ENCODE peak calls at places on chromosomes 7 and 10, in five cellular contexts. M, U, D, X and L are unnamed samples.

GRCh38 chr7:1562611-1563051 is 6.6 kb upstream of the TMEM184A start:
- DNase-seq in M (no peak), U (no peak), D (no peak), X (no peak), L (no peak)

GRCh38 chr10:53843691-53844362 is 957.2 kb downstream of the PCDH15 start:
- DNase-seq in M (no peak), U (no peak), D (peak), X (peak), L (peak)

GRCh38 chr10:92891885-92892705 is 43.8 kb downstream of the EXOC6 start:
- DNase-seq in M (peak), U (peak), D (no peak), X (peak), L (peak)

GRCh38 chr10:3526721-3527120 is 258.3 kb downstream of the KLF6 start:
- DNase-seq in M (no peak), U (no peak), D (no peak), X (peak), L (no peak)

GRCh38 chr10:124145109-124145860 is 51.9 kb upstream of the CHST15 start:
- DNase-seq in M (no peak), U (no peak), D (no peak), X (no peak), L (no peak)

GRCh38 chr7:81527651-81528050 is 242.2 kb downstream of the HGF start:
- DNase-seq in M (no peak), U (no peak), D (peak), X (no peak), L (peak)

GRCh38 chr10:116621476-116621875 is 723 bp downstream of the PNLIPRP2 start:
- DNase-seq in M (no peak), U (no peak), D (no peak), X (no peak), L (no peak)

GRCh38 chr10:96688789-96689188 is 31.5 kb downstream of the PIK3AP1 start:
- DNase-seq in M (no peak), U (no peak), D (no peak), X (no peak), L (no peak)

GRCh38 chr10:31112961-31113360 is 81.3 kb upstream of the ZNF438 start:
- DNase-seq in M (no peak), U (no peak), D (no peak), X (no peak), L (no peak)

GRCh38 chr7:2566348-2566889 is 7.6 kb downstream of the IQCE start:
- DNase-seq in M (no peak), U (no peak), D (no peak), X (no peak), L (no peak)

GRCh38 chr7:52352019-52352418 is 683.4 kb upstream of the POM121L12 start:
- DNase-seq in M (no peak), U (no peak), D (no peak), X (no peak), L (no peak)

GRCh38 chr10:6092731-6093130 is 3.9 kb downstream of the RBM17 start:
- DNase-seq in M (no peak), U (no peak), D (no peak), X (no peak), L (no peak)

GRCh38 chr7:29102554-29103151 is 43.7 kb downstream of the CPVL start:
- DNase-seq in M (peak), U (peak), D (peak), X (peak), L (peak)

GRCh38 chr7:104137971-104138370 is 69.8 kb downstream of the ORC5 start:
- DNase-seq in M (no peak), U (peak), D (no peak), X (no peak), L (peak)

GRCh38 chr7:152103066-152103465 is 77.6 kb downstream of the GALNT11 start:
- DNase-seq in M (no peak), U (no peak), D (no peak), X (no peak), L (no peak)

GRCh38 chr10:87546221-87546620 is 41.5 kb downstream of the MINPP1 start:
- DNase-seq in M (no peak), U (no peak), D (peak), X (no peak), L (peak)

GRCh38 chr7:157528785-157529341 is 192.1 kb downstream of the DNAJB6 start:
- DNase-seq in M (no peak), U (no peak), D (no peak), X (no peak), L (no peak)

GRCh38 chr7:50306491-50307367 is 2.2 kb downstream of the IKZF1 start:
- DNase-seq in M (no peak), U (no peak), D (no peak), X (no peak), L (no peak)

GRCh38 chr10:103451091-103451801 is 924 bp downstream of the CALHM2 start:
- DNase-seq in M (peak), U (no peak), D (peak), X (no peak), L (peak)

GRCh38 chr7:129037585-129037984 is 17.3 kb downstream of the TNPO3 start:
- DNase-seq in M (no peak), U (no peak), D (no peak), X (no peak), L (no peak)

GRCh38 chr10:52653510-52653909 is 119.1 kb downstream of the MBL2 start:
- DNase-seq in M (no peak), U (no peak), D (no peak), X (no peak), L (peak)

GRCh38 chr10:103870503-103870902 is 15.1 kb upstream of the SH3PXD2A start:
- DNase-seq in M (no peak), U (peak), D (peak), X (no peak), L (peak)

GRCh38 chr7:30662431-30662939 is 19.8 kb downstream of the CRHR2 start:
- DNase-seq in M (no peak), U (no peak), D (no peak), X (no peak), L (no peak)

GRCh38 chr10:33122014-33122788 is 164.2 kb upstream of the ITGB1 start:
- DNase-seq in M (no peak), U (no peak), D (no peak), X (peak), L (peak)

GRCh38 chr7:26198781-26199169 is 1.8 kb downstream of the HNRNPA2B1 start:
- DNase-seq in M (no peak), U (no peak), D (no peak), X (no peak), L (no peak)

GRCh38 chr7:129781856-129782256 is 170.3 kb downstream of the NRF1 start:
- DNase-seq in M (no peak), U (peak), D (peak), X (no peak), L (no peak)

GRCh38 chr7:18610331-18610948 is 114.9 kb downstream of the HDAC9 start:
- DNase-seq in M (peak), U (peak), D (peak), X (peak), L (peak)

GRCh38 chr10:60778978-60779668 is 845 bp downstream of the CDK1 start:
- DNase-seq in M (no peak), U (no peak), D (peak), X (no peak), L (peak)

DNA sequence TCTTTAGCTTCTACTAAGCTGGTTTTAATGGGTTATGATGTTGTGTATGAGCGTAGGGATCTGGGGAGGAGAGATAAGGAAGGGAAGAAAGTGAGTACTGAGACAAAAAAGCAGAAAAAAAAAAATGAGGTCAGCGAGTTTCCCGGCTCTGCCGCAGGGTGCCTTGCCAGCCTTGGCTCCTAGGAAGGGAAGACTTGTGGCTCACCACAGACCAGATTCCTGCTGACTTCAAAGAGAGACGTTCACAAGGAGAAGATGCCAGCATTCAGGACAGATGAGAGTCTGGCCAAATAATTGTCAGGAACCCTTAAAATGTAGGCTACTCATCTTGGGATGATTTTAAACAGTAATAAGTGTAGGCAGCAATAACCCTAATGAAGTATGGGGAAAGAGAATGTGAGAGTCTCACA is 11.4 kb upstream of the FAS start:
- DNase-seq in M (no peak), U (no peak), D (no peak), X (peak), L (no peak)
- H3K27ac ChIP-seq in M (no peak), U (no peak), D (no peak), X (no peak), L (no peak)

GRCh38 chr10:101214446-101215396 is 14.5 kb downstream of the LBX1 start:
- DNase-seq in M (peak), U (peak), D (peak), X (peak), L (peak)
- TF ChIP-seq EZH2phosphoT487 in M (no peak), U (no peak), D (no peak), X (no peak), L (no peak)

GRCh38 chr7:71186535-71186934 is 54.6 kb downstream of the GALNT17 start:
- DNase-seq in M (no peak), U (no peak), D (no peak), X (no peak), L (no peak)
- H3K27ac ChIP-seq in M (no peak), U (peak), D (no peak), X (peak), L (no peak)

GRCh38 chr10:59381687-59382086 is 19.3 kb upstream of the FAM13C start:
- DNase-seq in M (no peak), U (no peak), D (no peak), X (no peak), L (no peak)
- TF ChIP-seq EZH2phosphoT487 in M (no peak), U (no peak), D (no peak), X (no peak), L (no peak)

GRCh38 chr10:105253843-105254242 is 612.8 kb downstream of the SORCS3 start:
- DNase-seq in M (no peak), U (no peak), D (no peak), X (no peak), L (no peak)
- H3K27ac ChIP-seq in M (no peak), U (no peak), D (no peak), X (no peak), L (no peak)

DNA sequence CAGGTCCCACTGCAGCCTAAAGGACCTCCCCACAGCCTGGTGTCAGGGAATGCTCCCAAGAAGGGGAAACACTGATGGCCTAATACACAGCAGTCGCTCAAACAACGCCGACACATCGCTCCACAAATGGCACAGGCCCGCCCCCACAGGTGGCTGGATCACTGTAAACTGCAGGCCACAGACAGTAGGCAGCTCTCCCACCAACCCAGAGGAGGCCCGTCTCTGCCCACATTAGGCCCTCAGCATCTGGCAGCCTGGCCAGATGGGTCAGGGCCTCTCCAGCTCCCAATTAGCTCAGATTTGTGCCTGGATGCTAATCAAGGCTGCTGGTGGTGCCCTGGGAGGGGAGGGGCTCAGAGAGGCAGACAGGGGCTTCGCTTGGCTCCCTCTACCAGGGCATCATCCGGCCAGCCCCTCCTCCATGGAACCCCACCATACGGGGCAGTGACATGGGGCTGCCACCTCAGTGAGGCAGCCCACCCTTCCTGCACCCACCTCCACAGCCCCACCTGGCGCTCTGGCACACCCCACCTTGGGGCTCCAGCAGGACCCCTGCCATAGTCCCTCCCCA is 42.7 kb downstream of the CAMK2B start:
- DNase-seq in M (no peak), U (no peak), D (no peak), X (no peak), L (no peak)
- TF ChIP-seq EZH2phosphoT487 in M (no peak), U (no peak), D (no peak), X (no peak), L (no peak)

DNA sequence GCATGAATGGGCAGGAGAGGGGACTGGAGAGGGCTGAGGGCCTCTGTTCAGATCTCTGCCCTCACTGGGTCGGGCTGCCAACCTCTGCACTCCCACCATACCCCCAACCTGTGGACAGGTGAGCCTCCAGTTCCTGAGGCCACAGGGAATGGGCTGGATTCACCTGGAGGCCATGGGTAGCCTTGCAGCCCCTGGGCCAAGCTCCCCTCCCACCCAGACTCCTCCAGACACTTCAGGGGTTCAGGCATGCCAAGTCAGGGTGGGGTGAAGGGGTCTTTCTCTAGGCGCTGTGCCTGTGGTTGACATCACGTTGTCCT is 80.5 kb downstream of the ZMIZ1 start:
- DNase-seq in M (no peak), U (no peak), D (no peak), X (no peak), L (no peak)
- H3K27ac ChIP-seq in M (peak), U (no peak), D (no peak), X (peak), L (peak)

DNA sequence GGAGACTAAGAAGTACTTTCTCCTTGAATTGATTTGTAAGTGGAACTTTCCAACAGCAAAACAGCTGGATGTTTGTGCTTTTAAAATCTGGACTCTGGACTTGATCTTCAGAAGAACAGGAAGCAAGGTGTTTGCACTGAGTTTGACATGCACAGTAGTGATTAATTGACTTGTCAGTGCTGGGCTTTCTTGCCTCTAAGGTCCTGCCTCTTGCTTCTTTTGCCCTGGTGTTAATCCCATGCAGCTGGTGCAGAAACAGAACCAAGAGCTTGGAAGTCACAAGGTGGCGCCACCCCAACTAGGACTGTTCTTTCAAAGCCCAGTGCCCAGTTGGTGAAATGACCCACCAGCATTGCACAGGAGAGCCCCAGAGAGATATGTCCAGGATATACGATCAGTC is 66.8 kb upstream of the SEPHS1 start:
- DNase-seq in M (peak), U (peak), D (no peak), X (peak), L (peak)
- TF ChIP-seq EZH2phosphoT487 in M (no peak), U (no peak), D (no peak), X (no peak), L (no peak)